ENCODE peak calls at places on chromosomes 3 and 15, in eight cellular contexts. One of them, this sample, is unnamed.

GRCh38 chr3:193844472-193844871 is 251.5 kb downstream of the OPA1 start:
- DNase-seq in M059J: no peak
- DNase-seq in CD8-positive, alpha-beta memory T cell: no peak
- DNase-seq in stimulated activated naive B cell treated with anti-CD40 and anti-IgM and Interleukin-4, amounts not matched to agents 10 μg/mL and 1 μg/mL and 100 μg/mL, for 72 hours: no peak
- DNase-seq in NCI-H1105: no peak
- DNase-seq in GM10248: no peak
- DNase-seq in activated T-helper 1 cell treated with Interleukin-2 at 50 U/mL for 16 hours: no peak
- DNase-seq in SJSA1: no peak
- DNase-seq in this sample: no peak

GRCh38 chr3:4741404-4742307 is 237.6 kb upstream of the BHLHE40 start:
- DNase-seq in M059J: peak
- DNase-seq in CD8-positive, alpha-beta memory T cell: no peak
- DNase-seq in stimulated activated naive B cell treated with anti-CD40 and anti-IgM and Interleukin-4, amounts not matched to agents 10 μg/mL and 1 μg/mL and 100 μg/mL, for 72 hours: no peak
- DNase-seq in NCI-H1105: no peak
- DNase-seq in GM10248: no peak
- DNase-seq in activated T-helper 1 cell treated with Interleukin-2 at 50 U/mL for 16 hours: no peak
- DNase-seq in SJSA1: peak
- DNase-seq in this sample: peak

GRCh38 chr3:76954412-76954811 is 85.5 kb upstream of the ROBO2 start:
- DNase-seq in M059J: no peak
- DNase-seq in CD8-positive, alpha-beta memory T cell: no peak
- DNase-seq in stimulated activated naive B cell treated with anti-CD40 and anti-IgM and Interleukin-4, amounts not matched to agents 10 μg/mL and 1 μg/mL and 100 μg/mL, for 72 hours: no peak
- DNase-seq in NCI-H1105: no peak
- DNase-seq in GM10248: no peak
- DNase-seq in activated T-helper 1 cell treated with Interleukin-2 at 50 U/mL for 16 hours: no peak
- DNase-seq in SJSA1: no peak
- DNase-seq in this sample: no peak

GRCh38 chr15:47663106-47663505 is 54.2 kb upstream of the SEMA6D start:
- DNase-seq in M059J: peak
- DNase-seq in CD8-positive, alpha-beta memory T cell: no peak
- DNase-seq in stimulated activated naive B cell treated with anti-CD40 and anti-IgM and Interleukin-4, amounts not matched to agents 10 μg/mL and 1 μg/mL and 100 μg/mL, for 72 hours: no peak
- DNase-seq in NCI-H1105: no peak
- DNase-seq in GM10248: no peak
- DNase-seq in activated T-helper 1 cell treated with Interleukin-2 at 50 U/mL for 16 hours: no peak
- DNase-seq in SJSA1: no peak
- DNase-seq in this sample: no peak

GRCh38 chr3:9647450-9647849 is 1.9 kb upstream of the MTMR14 start:
- DNase-seq in M059J: no peak
- DNase-seq in CD8-positive, alpha-beta memory T cell: no peak
- DNase-seq in stimulated activated naive B cell treated with anti-CD40 and anti-IgM and Interleukin-4, amounts not matched to agents 10 μg/mL and 1 μg/mL and 100 μg/mL, for 72 hours: no peak
- DNase-seq in NCI-H1105: no peak
- DNase-seq in GM10248: no peak
- DNase-seq in activated T-helper 1 cell treated with Interleukin-2 at 50 U/mL for 16 hours: no peak
- DNase-seq in SJSA1: no peak
- DNase-seq in this sample: no peak

GRCh38 chr3:168250415-168250861 is 154.7 kb upstream of the GOLIM4 start:
- DNase-seq in M059J: peak
- DNase-seq in CD8-positive, alpha-beta memory T cell: no peak
- DNase-seq in stimulated activated naive B cell treated with anti-CD40 and anti-IgM and Interleukin-4, amounts not matched to agents 10 μg/mL and 1 μg/mL and 100 μg/mL, for 72 hours: no peak
- DNase-seq in NCI-H1105: peak
- DNase-seq in GM10248: peak
- DNase-seq in activated T-helper 1 cell treated with Interleukin-2 at 50 U/mL for 16 hours: no peak
- DNase-seq in SJSA1: no peak
- DNase-seq in this sample: no peak

GRCh38 chr3:167798443-167798842 is 62.9 kb downstream of the SERPINI1 start:
- DNase-seq in M059J: no peak
- DNase-seq in CD8-positive, alpha-beta memory T cell: no peak
- DNase-seq in stimulated activated naive B cell treated with anti-CD40 and anti-IgM and Interleukin-4, amounts not matched to agents 10 μg/mL and 1 μg/mL and 100 μg/mL, for 72 hours: no peak
- DNase-seq in NCI-H1105: no peak
- DNase-seq in GM10248: no peak
- DNase-seq in activated T-helper 1 cell treated with Interleukin-2 at 50 U/mL for 16 hours: no peak
- DNase-seq in SJSA1: no peak
- DNase-seq in this sample: no peak

GRCh38 chr3:39911465-39912309 is 102.3 kb downstream of the MYRIP start:
- DNase-seq in M059J: peak
- DNase-seq in CD8-positive, alpha-beta memory T cell: no peak
- DNase-seq in stimulated activated naive B cell treated with anti-CD40 and anti-IgM and Interleukin-4, amounts not matched to agents 10 μg/mL and 1 μg/mL and 100 μg/mL, for 72 hours: no peak
- DNase-seq in NCI-H1105: no peak
- DNase-seq in GM10248: no peak
- DNase-seq in activated T-helper 1 cell treated with Interleukin-2 at 50 U/mL for 16 hours: no peak
- DNase-seq in SJSA1: no peak
- DNase-seq in this sample: no peak

GRCh38 chr3:171786997-171787396 is 23.3 kb downstream of the PLD1 start:
- DNase-seq in M059J: no peak
- DNase-seq in CD8-positive, alpha-beta memory T cell: no peak
- DNase-seq in stimulated activated naive B cell treated with anti-CD40 and anti-IgM and Interleukin-4, amounts not matched to agents 10 μg/mL and 1 μg/mL and 100 μg/mL, for 72 hours: no peak
- DNase-seq in NCI-H1105: no peak
- DNase-seq in GM10248: no peak
- DNase-seq in activated T-helper 1 cell treated with Interleukin-2 at 50 U/mL for 16 hours: no peak
- DNase-seq in SJSA1: no peak
- DNase-seq in this sample: no peak

GRCh38 chr3:181555681-181556080 is 156.0 kb upstream of the SOX2 start:
- DNase-seq in M059J: no peak
- DNase-seq in CD8-positive, alpha-beta memory T cell: no peak
- DNase-seq in stimulated activated naive B cell treated with anti-CD40 and anti-IgM and Interleukin-4, amounts not matched to agents 10 μg/mL and 1 μg/mL and 100 μg/mL, for 72 hours: no peak
- DNase-seq in NCI-H1105: no peak
- DNase-seq in GM10248: no peak
- DNase-seq in activated T-helper 1 cell treated with Interleukin-2 at 50 U/mL for 16 hours: no peak
- DNase-seq in SJSA1: no peak
- DNase-seq in this sample: no peak

GRCh38 chr3:127097516-127097915 is 95.4 kb upstream of the PRR23E start:
- DNase-seq in M059J: no peak
- DNase-seq in CD8-positive, alpha-beta memory T cell: peak
- DNase-seq in stimulated activated naive B cell treated with anti-CD40 and anti-IgM and Interleukin-4, amounts not matched to agents 10 μg/mL and 1 μg/mL and 100 μg/mL, for 72 hours: no peak
- DNase-seq in NCI-H1105: no peak
- DNase-seq in GM10248: no peak
- DNase-seq in activated T-helper 1 cell treated with Interleukin-2 at 50 U/mL for 16 hours: no peak
- DNase-seq in SJSA1: no peak
- DNase-seq in this sample: no peak

GRCh38 chr15:81098349-81098748 is 35.7 kb upstream of the CFAP161 start:
- DNase-seq in M059J: no peak
- DNase-seq in CD8-positive, alpha-beta memory T cell: no peak
- DNase-seq in stimulated activated naive B cell treated with anti-CD40 and anti-IgM and Interleukin-4, amounts not matched to agents 10 μg/mL and 1 μg/mL and 100 μg/mL, for 72 hours: no peak
- DNase-seq in NCI-H1105: no peak
- DNase-seq in GM10248: no peak
- DNase-seq in activated T-helper 1 cell treated with Interleukin-2 at 50 U/mL for 16 hours: no peak
- DNase-seq in SJSA1: no peak
- DNase-seq in this sample: no peak

GRCh38 chr3:183857863-183858262 is 26.8 kb downstream of the PARL start:
- DNase-seq in M059J: no peak
- DNase-seq in CD8-positive, alpha-beta memory T cell: no peak
- DNase-seq in stimulated activated naive B cell treated with anti-CD40 and anti-IgM and Interleukin-4, amounts not matched to agents 10 μg/mL and 1 μg/mL and 100 μg/mL, for 72 hours: no peak
- DNase-seq in NCI-H1105: no peak
- DNase-seq in GM10248: no peak
- DNase-seq in activated T-helper 1 cell treated with Interleukin-2 at 50 U/mL for 16 hours: no peak
- DNase-seq in SJSA1: no peak
- DNase-seq in this sample: no peak

GRCh38 chr15:99485153-99485947 is 80.4 kb upstream of the MEF2A start:
- DNase-seq in M059J: no peak
- DNase-seq in CD8-positive, alpha-beta memory T cell: no peak
- DNase-seq in stimulated activated naive B cell treated with anti-CD40 and anti-IgM and Interleukin-4, amounts not matched to agents 10 μg/mL and 1 μg/mL and 100 μg/mL, for 72 hours: no peak
- DNase-seq in NCI-H1105: no peak
- DNase-seq in GM10248: no peak
- DNase-seq in activated T-helper 1 cell treated with Interleukin-2 at 50 U/mL for 16 hours: no peak
- DNase-seq in SJSA1: no peak
- DNase-seq in this sample: no peak

GRCh38 chr3:36444909-36445308 is 64.6 kb downstream of the STAC start:
- DNase-seq in M059J: peak
- DNase-seq in CD8-positive, alpha-beta memory T cell: no peak
- DNase-seq in stimulated activated naive B cell treated with anti-CD40 and anti-IgM and Interleukin-4, amounts not matched to agents 10 μg/mL and 1 μg/mL and 100 μg/mL, for 72 hours: no peak
- DNase-seq in NCI-H1105: no peak
- DNase-seq in GM10248: no peak
- DNase-seq in activated T-helper 1 cell treated with Interleukin-2 at 50 U/mL for 16 hours: no peak
- DNase-seq in SJSA1: peak
- DNase-seq in this sample: no peak

GRCh38 chr15:26864664-26865191 is 2.1 kb upstream of the GABRA5 start:
- DNase-seq in M059J: peak
- DNase-seq in CD8-positive, alpha-beta memory T cell: no peak
- DNase-seq in stimulated activated naive B cell treated with anti-CD40 and anti-IgM and Interleukin-4, amounts not matched to agents 10 μg/mL and 1 μg/mL and 100 μg/mL, for 72 hours: no peak
- DNase-seq in NCI-H1105: peak
- DNase-seq in GM10248: no peak
- DNase-seq in activated T-helper 1 cell treated with Interleukin-2 at 50 U/mL for 16 hours: no peak
- DNase-seq in SJSA1: peak
- DNase-seq in this sample: peak

GRCh38 chr3:25897019-25897418 is 107.1 kb downstream of the OXSM start:
- DNase-seq in M059J: peak
- DNase-seq in CD8-positive, alpha-beta memory T cell: no peak
- DNase-seq in stimulated activated naive B cell treated with anti-CD40 and anti-IgM and Interleukin-4, amounts not matched to agents 10 μg/mL and 1 μg/mL and 100 μg/mL, for 72 hours: no peak
- DNase-seq in NCI-H1105: no peak
- DNase-seq in GM10248: peak
- DNase-seq in activated T-helper 1 cell treated with Interleukin-2 at 50 U/mL for 16 hours: no peak
- DNase-seq in SJSA1: no peak
- DNase-seq in this sample: peak

GRCh38 chr15:98076021-98076816 is 115.7 kb downstream of the ARRDC4 start:
- DNase-seq in M059J: no peak
- DNase-seq in CD8-positive, alpha-beta memory T cell: no peak
- DNase-seq in stimulated activated naive B cell treated with anti-CD40 and anti-IgM and Interleukin-4, amounts not matched to agents 10 μg/mL and 1 μg/mL and 100 μg/mL, for 72 hours: no peak
- DNase-seq in NCI-H1105: no peak
- DNase-seq in GM10248: no peak
- DNase-seq in activated T-helper 1 cell treated with Interleukin-2 at 50 U/mL for 16 hours: no peak
- DNase-seq in SJSA1: no peak
- DNase-seq in this sample: no peak

GRCh38 chr3:14894085-14894484 is 53.3 kb upstream of the NR2C2 start:
- DNase-seq in M059J: no peak
- DNase-seq in CD8-positive, alpha-beta memory T cell: no peak
- DNase-seq in stimulated activated naive B cell treated with anti-CD40 and anti-IgM and Interleukin-4, amounts not matched to agents 10 μg/mL and 1 μg/mL and 100 μg/mL, for 72 hours: no peak
- DNase-seq in NCI-H1105: no peak
- DNase-seq in GM10248: no peak
- DNase-seq in activated T-helper 1 cell treated with Interleukin-2 at 50 U/mL for 16 hours: no peak
- DNase-seq in SJSA1: no peak
- DNase-seq in this sample: no peak

GRCh38 chr3:83500422-83500821 is 1458.4 kb upstream of the CADM2 start:
- DNase-seq in M059J: no peak
- DNase-seq in CD8-positive, alpha-beta memory T cell: no peak
- DNase-seq in stimulated activated naive B cell treated with anti-CD40 and anti-IgM and Interleukin-4, amounts not matched to agents 10 μg/mL and 1 μg/mL and 100 μg/mL, for 72 hours: no peak
- DNase-seq in NCI-H1105: no peak
- DNase-seq in GM10248: no peak
- DNase-seq in activated T-helper 1 cell treated with Interleukin-2 at 50 U/mL for 16 hours: no peak
- DNase-seq in SJSA1: no peak
- DNase-seq in this sample: no peak

GRCh38 chr3:146375214-146375613 is 94.1 kb downstream of the PLSCR2 start:
- DNase-seq in M059J: peak
- DNase-seq in CD8-positive, alpha-beta memory T cell: no peak
- DNase-seq in stimulated activated naive B cell treated with anti-CD40 and anti-IgM and Interleukin-4, amounts not matched to agents 10 μg/mL and 1 μg/mL and 100 μg/mL, for 72 hours: no peak
- DNase-seq in NCI-H1105: no peak
- DNase-seq in GM10248: no peak
- DNase-seq in activated T-helper 1 cell treated with Interleukin-2 at 50 U/mL for 16 hours: no peak
- DNase-seq in SJSA1: no peak
- DNase-seq in this sample: no peak

GRCh38 chr3:33315826-33316225 is 38.6 kb downstream of the FBXL2 start:
- DNase-seq in M059J: peak
- DNase-seq in CD8-positive, alpha-beta memory T cell: no peak
- DNase-seq in stimulated activated naive B cell treated with anti-CD40 and anti-IgM and Interleukin-4, amounts not matched to agents 10 μg/mL and 1 μg/mL and 100 μg/mL, for 72 hours: no peak
- DNase-seq in NCI-H1105: no peak
- DNase-seq in GM10248: no peak
- DNase-seq in activated T-helper 1 cell treated with Interleukin-2 at 50 U/mL for 16 hours: no peak
- DNase-seq in SJSA1: peak
- DNase-seq in this sample: no peak

GRCh38 chr3:79113821-79114220 is 654.0 kb downstream of the ROBO1 start:
- DNase-seq in M059J: peak
- DNase-seq in CD8-positive, alpha-beta memory T cell: no peak
- DNase-seq in stimulated activated naive B cell treated with anti-CD40 and anti-IgM and Interleukin-4, amounts not matched to agents 10 μg/mL and 1 μg/mL and 100 μg/mL, for 72 hours: no peak
- DNase-seq in NCI-H1105: no peak
- DNase-seq in GM10248: no peak
- DNase-seq in activated T-helper 1 cell treated with Interleukin-2 at 50 U/mL for 16 hours: no peak
- DNase-seq in SJSA1: no peak
- DNase-seq in this sample: no peak

GRCh38 chr15:62035256-62035908 is 24.9 kb downstream of the VPS13C start:
- DNase-seq in M059J: peak
- DNase-seq in CD8-positive, alpha-beta memory T cell: no peak
- DNase-seq in stimulated activated naive B cell treated with anti-CD40 and anti-IgM and Interleukin-4, amounts not matched to agents 10 μg/mL and 1 μg/mL and 100 μg/mL, for 72 hours: no peak
- DNase-seq in NCI-H1105: no peak
- DNase-seq in GM10248: no peak
- DNase-seq in activated T-helper 1 cell treated with Interleukin-2 at 50 U/mL for 16 hours: no peak
- DNase-seq in SJSA1: peak
- DNase-seq in this sample: no peak

GRCh38 chr3:107272471-107272870 is 104.8 kb upstream of the CCDC54 start:
- DNase-seq in M059J: no peak
- DNase-seq in CD8-positive, alpha-beta memory T cell: no peak
- DNase-seq in stimulated activated naive B cell treated with anti-CD40 and anti-IgM and Interleukin-4, amounts not matched to agents 10 μg/mL and 1 μg/mL and 100 μg/mL, for 72 hours: no peak
- DNase-seq in NCI-H1105: no peak
- DNase-seq in GM10248: no peak
- DNase-seq in activated T-helper 1 cell treated with Interleukin-2 at 50 U/mL for 16 hours: no peak
- DNase-seq in SJSA1: no peak
- DNase-seq in this sample: no peak

GRCh38 chr3:30642715-30643361 is 36.4 kb downstream of the TGFBR2 start:
- DNase-seq in M059J: no peak
- DNase-seq in CD8-positive, alpha-beta memory T cell: no peak
- DNase-seq in stimulated activated naive B cell treated with anti-CD40 and anti-IgM and Interleukin-4, amounts not matched to agents 10 μg/mL and 1 μg/mL and 100 μg/mL, for 72 hours: no peak
- DNase-seq in NCI-H1105: no peak
- DNase-seq in GM10248: no peak
- DNase-seq in activated T-helper 1 cell treated with Interleukin-2 at 50 U/mL for 16 hours: no peak
- DNase-seq in SJSA1: no peak
- DNase-seq in this sample: no peak

GRCh38 chr3:16740531-16740930 is 135.3 kb upstream of the DAZL start:
- DNase-seq in M059J: peak
- DNase-seq in CD8-positive, alpha-beta memory T cell: no peak
- DNase-seq in stimulated activated naive B cell treated with anti-CD40 and anti-IgM and Interleukin-4, amounts not matched to agents 10 μg/mL and 1 μg/mL and 100 μg/mL, for 72 hours: no peak
- DNase-seq in NCI-H1105: no peak
- DNase-seq in GM10248: no peak
- DNase-seq in activated T-helper 1 cell treated with Interleukin-2 at 50 U/mL for 16 hours: no peak
- DNase-seq in SJSA1: no peak
- DNase-seq in this sample: no peak

GRCh38 chr3:182738583-182739514 is 54.5 kb upstream of the ATP11B start:
- DNase-seq in M059J: no peak
- DNase-seq in CD8-positive, alpha-beta memory T cell: no peak
- DNase-seq in stimulated activated naive B cell treated with anti-CD40 and anti-IgM and Interleukin-4, amounts not matched to agents 10 μg/mL and 1 μg/mL and 100 μg/mL, for 72 hours: no peak
- DNase-seq in NCI-H1105: no peak
- DNase-seq in GM10248: no peak
- DNase-seq in activated T-helper 1 cell treated with Interleukin-2 at 50 U/mL for 16 hours: no peak
- DNase-seq in SJSA1: no peak
- DNase-seq in this sample: no peak

GRCh38 chr15:42691308-42691707 is 45.6 kb downstream of the CDAN1 start:
- DNase-seq in M059J: no peak
- DNase-seq in CD8-positive, alpha-beta memory T cell: no peak
- DNase-seq in stimulated activated naive B cell treated with anti-CD40 and anti-IgM and Interleukin-4, amounts not matched to agents 10 μg/mL and 1 μg/mL and 100 μg/mL, for 72 hours: no peak
- DNase-seq in NCI-H1105: no peak
- DNase-seq in GM10248: no peak
- DNase-seq in activated T-helper 1 cell treated with Interleukin-2 at 50 U/mL for 16 hours: no peak
- DNase-seq in SJSA1: no peak
- DNase-seq in this sample: no peak

GRCh38 chr3:185131602-185132256 is 21.1 kb downstream of the C3orf70 start:
- DNase-seq in M059J: no peak
- DNase-seq in CD8-positive, alpha-beta memory T cell: no peak
- DNase-seq in stimulated activated naive B cell treated with anti-CD40 and anti-IgM and Interleukin-4, amounts not matched to agents 10 μg/mL and 1 μg/mL and 100 μg/mL, for 72 hours: no peak
- DNase-seq in NCI-H1105: no peak
- DNase-seq in GM10248: no peak
- DNase-seq in activated T-helper 1 cell treated with Interleukin-2 at 50 U/mL for 16 hours: no peak
- DNase-seq in SJSA1: no peak
- DNase-seq in this sample: no peak

GRCh38 chr15:92899910-92900711 is at the start of gene CHD2:
- DNase-seq in M059J: peak
- DNase-seq in CD8-positive, alpha-beta memory T cell: peak
- DNase-seq in stimulated activated naive B cell treated with anti-CD40 and anti-IgM and Interleukin-4, amounts not matched to agents 10 μg/mL and 1 μg/mL and 100 μg/mL, for 72 hours: peak
- DNase-seq in NCI-H1105: peak
- DNase-seq in GM10248: peak
- DNase-seq in activated T-helper 1 cell treated with Interleukin-2 at 50 U/mL for 16 hours: peak
- DNase-seq in SJSA1: peak
- DNase-seq in this sample: peak

GRCh38 chr15:85760531-85761371 is 34.0 kb downstream of the KLHL25 start:
- DNase-seq in M059J: no peak
- DNase-seq in CD8-positive, alpha-beta memory T cell: no peak
- DNase-seq in stimulated activated naive B cell treated with anti-CD40 and anti-IgM and Interleukin-4, amounts not matched to agents 10 μg/mL and 1 μg/mL and 100 μg/mL, for 72 hours: no peak
- DNase-seq in NCI-H1105: no peak
- DNase-seq in GM10248: no peak
- DNase-seq in activated T-helper 1 cell treated with Interleukin-2 at 50 U/mL for 16 hours: no peak
- DNase-seq in SJSA1: no peak
- DNase-seq in this sample: no peak

GRCh38 chr15:71780349-71780976 is 29.9 kb upstream of the NR2E3 start:
- DNase-seq in M059J: peak
- DNase-seq in CD8-positive, alpha-beta memory T cell: no peak
- DNase-seq in stimulated activated naive B cell treated with anti-CD40 and anti-IgM and Interleukin-4, amounts not matched to agents 10 μg/mL and 1 μg/mL and 100 μg/mL, for 72 hours: peak
- DNase-seq in NCI-H1105: peak
- DNase-seq in GM10248: peak
- DNase-seq in activated T-helper 1 cell treated with Interleukin-2 at 50 U/mL for 16 hours: no peak
- DNase-seq in SJSA1: peak
- DNase-seq in this sample: peak

GRCh38 chr3:142152349-142152748 is 3.0 kb upstream of the TFDP2 start:
- DNase-seq in M059J: peak
- DNase-seq in CD8-positive, alpha-beta memory T cell: no peak
- DNase-seq in stimulated activated naive B cell treated with anti-CD40 and anti-IgM and Interleukin-4, amounts not matched to agents 10 μg/mL and 1 μg/mL and 100 μg/mL, for 72 hours: no peak
- DNase-seq in NCI-H1105: no peak
- DNase-seq in GM10248: no peak
- DNase-seq in activated T-helper 1 cell treated with Interleukin-2 at 50 U/mL for 16 hours: no peak
- DNase-seq in SJSA1: no peak
- DNase-seq in this sample: no peak